ENCODE peak calls at places on chromosomes 12 and 14, in eight cellular contexts. C is GM04504, K is SW 1271, E is M059J, I is kidney, U is adrenal gland, Y is OCI-M1, Z is lower leg skin. P is an unnamed sample.

GRCh38 chr12:48788852-48789775 is at the start of gene ADCY6:
- DNase-seq in C (no peak), K (no peak), E (peak), I (peak), U (peak), Y (peak), Z (peak), P (no peak)

GRCh38 chr12:116222358-116222757 is 55.1 kb downstream of the MED13L start:
- DNase-seq in C (peak), K (no peak), E (peak), I (no peak), U (peak), Y (peak), Z (no peak), P (no peak)

GRCh38 chr12:111274820-111275219 is 94.1 kb downstream of the PHETA1 start:
- DNase-seq in C (no peak), K (no peak), E (no peak), I (no peak), U (no peak), Y (peak), Z (no peak), P (peak)

GRCh38 chr14:78403278-78403815 is 233.2 kb downstream of the NRXN3 start:
- DNase-seq in C (no peak), K (no peak), E (peak), I (no peak), U (no peak), Y (peak), Z (no peak), P (no peak)

GRCh38 chr12:123390415-123391093 is 6.6 kb downstream of the KMT5A start:
- DNase-seq in C (no peak), K (no peak), E (no peak), I (no peak), U (no peak), Y (no peak), Z (no peak), P (no peak)

GRCh38 chr14:74587363-74587707 is 24.7 kb downstream of the LTBP2 start:
- DNase-seq in C (no peak), K (no peak), E (no peak), I (peak), U (no peak), Y (no peak), Z (no peak), P (no peak)

GRCh38 chr14:99460793-99461192 is 19.9 kb downstream of the SETD3 start:
- DNase-seq in C (no peak), K (no peak), E (peak), I (no peak), U (no peak), Y (peak), Z (no peak), P (no peak)

GRCh38 chr12:124030008-124030407 is 57.0 kb downstream of the ZNF664 start:
- DNase-seq in C (no peak), K (no peak), E (no peak), I (no peak), U (no peak), Y (no peak), Z (no peak), P (no peak)

GRCh38 chr12:34526946-34527345 is 504.6 kb downstream of the ALG10 start:
- DNase-seq in C (no peak), K (peak), E (peak), I (no peak), U (no peak), Y (no peak), Z (no peak), P (no peak)

GRCh38 chr12:81450920-81451739 is 308.0 kb downstream of the PPFIA2 start:
- DNase-seq in C (peak), K (no peak), E (peak), I (peak), U (peak), Y (peak), Z (no peak), P (peak)

GRCh38 chr12:68011206-68011881 is 22.1 kb downstream of the IFNG-AS1 start:
- DNase-seq in C (no peak), K (no peak), E (no peak), I (no peak), U (no peak), Y (no peak), Z (no peak), P (no peak)

GRCh38 chr12:83514372-83514771 is 827.7 kb downstream of the TMTC2 start:
- DNase-seq in C (no peak), K (no peak), E (no peak), I (no peak), U (no peak), Y (no peak), Z (no peak), P (no peak)

GRCh38 chr12:117166107-117166506 is 24.2 kb downstream of the FBXO21 start:
- DNase-seq in C (no peak), K (no peak), E (no peak), I (no peak), U (no peak), Y (no peak), Z (no peak), P (no peak)

GRCh38 chr14:35482994-35483515 is 50.9 kb upstream of the INSM2 start:
- DNase-seq in C (no peak), K (no peak), E (no peak), I (no peak), U (no peak), Y (peak), Z (no peak), P (no peak)

GRCh38 chr14:95741051-95741490 is 27.1 kb upstream of the TCL1A start:
- DNase-seq in C (no peak), K (no peak), E (peak), I (no peak), U (no peak), Y (no peak), Z (no peak), P (no peak)

GRCh38 chr12:76106631-76107030 is 22.1 kb upstream of the NAP1L1 start:
- DNase-seq in C (no peak), K (no peak), E (peak), I (no peak), U (no peak), Y (no peak), Z (no peak), P (no peak)

GRCh38 chr12:5013206-5013830 is 30.4 kb upstream of the KCNA5 start:
- DNase-seq in C (no peak), K (no peak), E (peak), I (no peak), U (no peak), Y (no peak), Z (no peak), P (no peak)

GRCh38 chr14:33567736-33568124 is 383.1 kb downstream of the EGLN3 start:
- DNase-seq in C (no peak), K (no peak), E (peak), I (no peak), U (no peak), Y (no peak), Z (no peak), P (no peak)

GRCh38 chr14:36619853-36620252 is 37.4 kb upstream of the NKX2-8 start:
- DNase-seq in C (no peak), K (no peak), E (peak), I (no peak), U (no peak), Y (no peak), Z (no peak), P (no peak)

GRCh38 chr12:85626782-85627171 is 209.4 kb downstream of the RASSF9 start:
- DNase-seq in C (no peak), K (no peak), E (no peak), I (no peak), U (no peak), Y (no peak), Z (no peak), P (no peak)